ENCODE peak calls at places on chromosomes 4 and X, in seven cellular contexts. C, J, Y, L, N, Q and H are unnamed samples.

GRCh38 chr4:169089004-169089403 is 78.9 kb upstream of the CBR4 start:
- DNase-seq in Q (no peak), L (no peak), J (no peak), Y (peak), C (no peak), N (no peak), H (no peak)

GRCh38 chr4:164536829-164537228 is 217.1 kb upstream of the SMIM31 start:
- DNase-seq in C (no peak), J (peak), Q (peak), Y (no peak), N (peak), L (no peak), H (peak)

GRCh38 chr4:40099010-40099409 is 42.4 kb downstream of the N4BP2 start:
- DNase-seq in C (no peak), J (no peak), N (no peak), L (no peak), Y (no peak), Q (no peak), H (no peak)

GRCh38 chr4:173835863-173836262 is 305.8 kb upstream of the HAND2 start:
- DNase-seq in C (no peak), L (no peak), N (no peak), Y (peak), J (peak), Q (peak), H (no peak)

GRCh38 chrX:105744291-105744690 is 78.0 kb upstream of the NRK start:
- DNase-seq in Q (no peak), C (no peak), J (no peak), L (no peak), Y (no peak), N (no peak), H (no peak)

GRCh38 chr4:184255361-184255760 is 37.7 kb upstream of the ENPP6 start:
- DNase-seq in J (no peak), L (no peak), Y (no peak), C (no peak), N (no peak), Q (no peak), H (no peak)

GRCh38 chr4:174318829-174319764 is 35.4 kb downstream of the CEP44 start:
- DNase-seq in L (no peak), Y (peak), Q (peak), N (no peak), C (no peak), J (no peak), H (no peak)

GRCh38 chr4:56129431-56129861 is 180.7 kb downstream of the CEP135 start:
- DNase-seq in Y (no peak), L (no peak), C (peak), N (no peak), J (no peak), Q (no peak), H (no peak)

GRCh38 chr4:105990933-105991332 is 95.7 kb downstream of the NPNT start:
- DNase-seq in N (peak), C (no peak), L (no peak), Y (peak), Q (peak), J (peak), H (peak)

GRCh38 chrX:42732506-42732905 is 45.5 kb downstream of the PPP1R2C start:
- DNase-seq in Q (peak), J (no peak), C (no peak), Y (no peak), L (no peak), N (no peak), H (no peak)

GRCh38 chrX:100649550-100650356 is 5.8 kb downstream of the SRPX2 start:
- DNase-seq in C (no peak), N (no peak), L (no peak), Y (no peak), Q (peak), J (peak), H (no peak)

GRCh38 chr4:134147941-134148340 is 53.6 kb downstream of the PABPC4L start:
- DNase-seq in J (no peak), Q (no peak), N (no peak), L (no peak), Y (no peak), C (no peak), H (no peak)

GRCh38 chrX:137916090-137916746 is 350.3 kb downstream of the ZIC3 start:
- DNase-seq in C (no peak), L (no peak), J (no peak), N (no peak), Y (peak), Q (no peak), H (no peak)